ENCODE peak calls at places on chromosomes 3 and 15, in seven cellular contexts. O is fibroblast of lung; V is PC-9; S is CD8-positive, alpha-beta T cell; T is mesenchymal stem cell; C is left ventricle myocardium inferior; K is GM23338. H is an unnamed sample.

GRCh38 chr3:105705011-105705410 is 163.8 kb downstream of the CBLB start:
- DNase-seq in O (no peak), V (no peak), S (no peak), T (no peak), C (no peak), K (no peak), H (no peak)

GRCh38 chr15:40439461-40440299 is 1.1 kb upstream of the BAHD1 start:
- DNase-seq in O (peak), V (peak), S (peak), T (peak), C (peak), K (peak), H (peak)

GRCh38 chr3:98846101-98846500 is 55.4 kb downstream of the DCBLD2 start:
- DNase-seq in O (peak), V (no peak), S (no peak), T (no peak), C (no peak), K (no peak), H (no peak)

GRCh38 chr3:89613241-89613640 is 505.8 kb downstream of the EPHA3 start:
- DNase-seq in O (no peak), V (no peak), S (no peak), T (no peak), C (no peak), K (peak), H (no peak)

GRCh38 chr15:66294932-66295235 is 1.5 kb downstream of the DIS3L start:
- DNase-seq in O (peak), V (no peak), S (no peak), T (peak), C (no peak), K (no peak), H (peak)

GRCh38 chr3:48999085-48999858 is 7.9 kb upstream of the WDR6 start:
- DNase-seq in O (no peak), V (no peak), S (no peak), T (no peak), C (no peak), K (no peak), H (no peak)

GRCh38 chr3:78267235-78267634 is 1227.3 kb downstream of the ROBO2 start:
- DNase-seq in O (no peak), V (no peak), S (no peak), T (no peak), C (no peak), K (no peak), H (no peak)

GRCh38 chr3:16550305-16550675 is 36.8 kb upstream of the RFTN1 start:
- DNase-seq in O (no peak), V (no peak), S (no peak), T (no peak), C (no peak), K (peak), H (no peak)

GRCh38 chr15:78157203-78157602 is 8.0 kb downstream of the IDH3A start:
- DNase-seq in O (no peak), V (no peak), S (no peak), T (no peak), C (no peak), K (peak), H (no peak)

GRCh38 chr15:78934063-78935023 is 10.5 kb downstream of the CTSH start:
- DNase-seq in O (peak), V (no peak), S (no peak), T (no peak), C (no peak), K (no peak), H (no peak)

GRCh38 chr3:176759815-176760506 is 437.3 kb downstream of the TBL1XR1 start:
- DNase-seq in O (no peak), V (peak), S (no peak), T (no peak), C (no peak), K (no peak), H (peak)

GRCh38 chr15:45184562-45185041 is 3.2 kb downstream of the SHF start:
- DNase-seq in O (no peak), V (no peak), S (no peak), T (no peak), C (no peak), K (no peak), H (no peak)

GRCh38 chr3:140896997-140897396 is 44.6 kb upstream of the SLC25A36 start:
- DNase-seq in O (no peak), V (no peak), S (no peak), T (no peak), C (no peak), K (no peak), H (no peak)

GRCh38 chr3:194396897-194397756 is 1.9 kb downstream of the GP5 start:
- DNase-seq in O (peak), V (no peak), S (peak), T (peak), C (no peak), K (peak), H (no peak)

GRCh38 chr3:194404365-194405140 is 5.5 kb upstream of the GP5 start:
- DNase-seq in O (peak), V (peak), S (no peak), T (peak), C (no peak), K (peak), H (peak)

GRCh38 chr15:70045045-70045444 is 52.7 kb downstream of the TLE3 start:
- DNase-seq in O (peak), V (no peak), S (no peak), T (peak), C (no peak), K (no peak), H (no peak)

GRCh38 chr15:101652783-101653430 is 726 bp upstream of the TM2D3 start:
- DNase-seq in O (no peak), V (no peak), S (no peak), T (no peak), C (no peak), K (peak), H (no peak)

GRCh38 chr3:184578822-184579221 is 17.2 kb downstream of the EPHB3 start:
- DNase-seq in O (no peak), V (no peak), S (no peak), T (no peak), C (no peak), K (no peak), H (no peak)

GRCh38 chr3:32347286-32348125 is 44.1 kb upstream of the CMTM7 start:
- DNase-seq in O (peak), V (no peak), S (no peak), T (no peak), C (peak), K (peak), H (peak)

GRCh38 chr3:186075931-186076567 is 32.8 kb downstream of the ETV5 start:
- DNase-seq in O (no peak), V (no peak), S (no peak), T (no peak), C (no peak), K (no peak), H (no peak)

GRCh38 chr15:90087454-90088154 is 14.7 kb downstream of the IDH2 start:
- DNase-seq in O (no peak), V (no peak), S (no peak), T (peak), C (no peak), K (peak), H (no peak)

GRCh38 chr3:112769624-112770023 is 77.0 kb downstream of the CD200R1L start:
- DNase-seq in O (peak), V (no peak), S (no peak), T (no peak), C (no peak), K (no peak), H (no peak)

GRCh38 chr15:47196057-47196456 is 521.2 kb upstream of the SEMA6D start:
- DNase-seq in O (peak), V (peak), S (no peak), T (peak), C (peak), K (peak), H (peak)

GRCh38 chr3:60147249-60147648 is 1097.4 kb upstream of the CFAP20DC start:
- DNase-seq in O (no peak), V (no peak), S (no peak), T (no peak), C (no peak), K (peak), H (no peak)

GRCh38 chr3:45644467-45645201 is 44.6 kb upstream of the SACM1L start:
- DNase-seq in O (peak), V (peak), S (no peak), T (peak), C (no peak), K (no peak), H (no peak)

GRCh38 chr3:22176911-22177310 is 425.9 kb upstream of the ZNF385D start:
- DNase-seq in O (no peak), V (no peak), S (no peak), T (no peak), C (no peak), K (no peak), H (no peak)

GRCh38 chr3:74435631-74436030 is 178.8 kb downstream of the CNTN3 start:
- DNase-seq in O (no peak), V (no peak), S (no peak), T (no peak), C (no peak), K (no peak), H (no peak)

GRCh38 chr3:49869525-49870126 is at the start of gene CAMKV:
- DNase-seq in O (no peak), V (no peak), S (no peak), T (no peak), C (no peak), K (peak), H (peak)

GRCh38 chr15:83192742-83193141 is 14.9 kb downstream of the HDGFL3 start:
- DNase-seq in O (no peak), V (no peak), S (no peak), T (no peak), C (no peak), K (no peak), H (no peak)

GRCh38 chr3:197428117-197428761 is 127.5 kb downstream of the BDH1 start:
- DNase-seq in O (peak), V (no peak), S (peak), T (peak), C (peak), K (peak), H (peak)

GRCh38 chr3:52029535-52029934 is 26.8 kb downstream of the DUSP7 start:
- DNase-seq in O (no peak), V (no peak), S (no peak), T (no peak), C (no peak), K (no peak), H (no peak)

GRCh38 chr15:29887719-29888118 is 65.5 kb upstream of the TJP1 start:
- DNase-seq in O (peak), V (no peak), S (no peak), T (no peak), C (no peak), K (no peak), H (no peak)

GRCh38 chr3:15295506-15295905 is 36.9 kb downstream of the SH3BP5 start:
- DNase-seq in O (peak), V (no peak), S (no peak), T (peak), C (no peak), K (no peak), H (no peak)

GRCh38 chr3:15291589-15292541 is 40.5 kb downstream of the SH3BP5 start:
- DNase-seq in O (peak), V (no peak), S (peak), T (peak), C (no peak), K (no peak), H (no peak)

GRCh38 chr3:15294914-15295313 is 37.5 kb downstream of the SH3BP5 start:
- DNase-seq in O (peak), V (no peak), S (no peak), T (no peak), C (no peak), K (no peak), H (no peak)

GRCh38 chr3:15290731-15291130 is 41.7 kb downstream of the SH3BP5 start:
- DNase-seq in O (no peak), V (no peak), S (no peak), T (no peak), C (no peak), K (no peak), H (no peak)

GRCh38 chr3:15292765-15293522 is 39.4 kb downstream of the SH3BP5 start:
- DNase-seq in O (peak), V (peak), S (no peak), T (peak), C (no peak), K (no peak), H (no peak)
- H3K27ac ChIP-seq in O (no peak), V (peak), S (no peak), T (no peak), C (peak), K (no peak), H (no peak)

GRCh38 chr3:39757312-39757711 is 52.1 kb upstream of the MYRIP start:
- DNase-seq in O (no peak), V (no peak), S (no peak), T (no peak), C (no peak), K (no peak), H (no peak)
- H3K27ac ChIP-seq in O (no peak), V (no peak), S (no peak), T (no peak), C (no peak), K (no peak), H (no peak)

DNA sequence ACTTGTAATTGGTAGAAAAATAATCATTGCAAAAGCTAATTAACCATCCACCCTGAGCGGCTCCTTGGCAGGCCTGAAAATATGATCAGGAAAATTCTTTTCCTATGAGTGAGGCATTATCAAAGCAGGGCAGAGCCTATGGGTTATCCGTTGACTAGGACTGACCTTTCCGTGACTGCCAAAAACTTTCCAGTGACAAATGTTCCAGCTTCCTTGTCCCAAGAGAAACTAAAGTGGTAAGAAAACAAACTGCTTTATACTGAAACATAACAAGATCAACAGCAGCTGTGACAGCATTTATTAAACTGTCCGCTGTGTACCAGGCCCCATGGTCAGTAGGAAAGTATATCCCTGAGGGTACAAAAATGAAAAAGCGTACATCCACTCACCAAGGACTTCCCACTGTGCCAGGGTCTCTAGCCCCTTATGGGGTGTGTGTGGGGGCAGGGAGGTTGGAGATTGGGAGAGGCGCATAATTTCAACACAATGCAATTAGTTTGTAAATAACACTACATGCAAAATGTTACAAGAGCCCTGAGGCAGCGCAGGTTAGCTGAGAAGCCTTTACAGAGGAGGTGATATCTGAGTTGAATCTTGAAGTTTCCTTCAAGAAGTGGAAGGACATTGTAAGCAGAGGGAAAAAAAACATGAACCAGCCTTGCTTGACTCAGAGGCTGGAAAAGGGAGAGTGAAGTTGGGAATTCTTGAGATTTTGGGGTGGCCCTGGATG is 8.6 kb downstream of the LIPC start:
- DNase-seq in O (peak), V (peak), S (no peak), T (peak), C (no peak), K (no peak), H (peak)
- H3K27ac ChIP-seq in O (peak), V (peak), S (no peak), T (peak), C (peak), K (no peak), H (peak)

GRCh38 chr15:42046597-42046996 is 25.8 kb upstream of the PLA2G4E start:
- DNase-seq in O (no peak), V (peak), S (no peak), T (no peak), C (no peak), K (no peak), H (peak)

GRCh38 chr15:42045211-42045615 is 24.4 kb upstream of the PLA2G4E start:
- DNase-seq in O (no peak), V (no peak), S (no peak), T (no peak), C (no peak), K (no peak), H (no peak)

GRCh38 chr15:42037650-42038049 is 16.8 kb upstream of the PLA2G4E start:
- DNase-seq in O (no peak), V (no peak), S (no peak), T (no peak), C (no peak), K (no peak), H (no peak)

GRCh38 chr15:42038401-42038800 is 17.6 kb upstream of the PLA2G4E start:
- DNase-seq in O (no peak), V (no peak), S (no peak), T (no peak), C (no peak), K (no peak), H (no peak)

DNA sequence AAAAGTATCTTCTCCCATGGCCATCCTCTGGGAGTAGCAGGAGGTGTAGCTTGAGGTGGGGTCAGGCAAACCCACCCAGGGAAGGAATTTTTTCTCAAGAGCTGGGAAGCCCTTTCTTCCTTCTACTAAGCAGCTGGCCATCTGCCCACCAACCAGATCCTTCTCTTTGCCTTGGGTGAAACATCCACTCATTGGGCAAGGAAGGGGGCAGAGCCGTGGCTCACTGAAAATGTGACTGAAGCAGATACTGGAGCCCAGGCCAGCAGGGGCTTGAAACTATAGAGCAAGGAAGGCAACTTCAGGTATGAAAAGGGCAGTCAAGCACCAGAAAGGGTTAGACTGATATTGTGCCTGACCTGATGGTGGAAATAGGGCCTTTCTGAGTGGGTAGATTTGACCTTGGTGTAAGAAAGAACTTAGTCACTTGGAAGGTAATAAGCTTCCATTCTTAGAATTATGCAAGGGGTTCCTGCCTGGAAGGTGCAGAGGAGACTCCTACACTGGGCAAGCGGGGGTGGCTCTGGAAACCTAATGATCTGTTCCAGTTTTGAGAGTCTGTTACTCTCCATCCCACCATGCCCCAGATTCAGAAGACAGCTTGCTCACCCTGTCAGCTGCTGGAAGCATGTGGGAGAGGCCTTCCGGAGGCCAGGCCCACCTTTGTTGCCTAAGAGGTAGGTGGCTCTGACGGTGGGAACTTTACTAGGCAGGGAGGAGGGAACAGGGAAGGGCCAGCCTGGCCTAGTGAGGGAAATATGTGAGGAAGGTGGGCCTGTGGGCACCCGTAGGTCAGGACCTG is 22.0 kb upstream of the PLA2G4E start:
- DNase-seq in O (no peak), V (no peak), S (no peak), T (no peak), C (no peak), K (no peak), H (no peak)
- H3K27ac ChIP-seq in O (no peak), V (no peak), S (no peak), T (no peak), C (no peak), K (no peak), H (no peak)

GRCh38 chr15:76963596-76963995 is 31.3 kb upstream of the PSTPIP1 start:
- DNase-seq in O (no peak), V (no peak), S (no peak), T (no peak), C (no peak), K (peak), H (no peak)
- H3K27ac ChIP-seq in O (no peak), V (no peak), S (no peak), T (no peak), C (no peak), K (no peak), H (no peak)

H was measured in hepatocyte.